ENCODE peak calls at places on chromosomes 3 and 15, in eight cellular contexts. Q is breast epithelium, Z is body of pancreas, A is lower leg skin, U is heart left ventricle, W is sigmoid colon, D is GM12878, Y is esophagus squamous epithelium. L is an unnamed sample.

GRCh38 chr3:127590593-127591477 is at the start of gene TPRA1:
- DNase-seq in Z (peak; percentile 97), Y (peak; percentile 60), W (peak; percentile 96), Q (peak; percentile 94), D (peak; percentile 90), U (peak; percentile 92), A (peak; percentile 92), L (peak; percentile 92)

GRCh38 chr15:38860682-38861081 is 296.1 kb upstream of the RASGRP1 start:
- DNase-seq in U (no peak), Q (no peak), Z (no peak), D (no peak), W (no peak), Y (no peak), A (no peak), L (no peak)

GRCh38 chr3:42497009-42497731 is 5.3 kb upstream of the VIPR1 start:
- DNase-seq in A (no peak), D (no peak), Q (peak; percentile 11), W (peak; percentile 24), Y (no peak), Z (peak; percentile 1), U (peak; percentile 17), L (no peak)

GRCh38 chr3:108091498-108092259 is 848 bp upstream of the CD47 start:
- DNase-seq in D (no peak), U (no peak), Z (peak; percentile 52), Q (no peak), A (peak; percentile 15), W (no peak), Y (no peak), L (no peak)

GRCh38 chr3:135895106-135895733 is 70.3 kb upstream of the PPP2R3A start:
- DNase-seq in D (peak; percentile 5), Z (peak; percentile 77), Q (peak; percentile 48), A (peak; percentile 52), U (peak; percentile 41), Y (no peak), W (peak; percentile 63), L (peak; percentile 6)

GRCh38 chr3:69094467-69095205 is 9.9 kb downstream of the ARL6IP5 start:
- DNase-seq in U (no peak), A (no peak), D (no peak), W (no peak), Q (no peak), Y (no peak), Z (peak; percentile 30), L (no peak)

GRCh38 chr3:146598486-146598885 is 6.7 kb downstream of the PLSCR5 start:
- DNase-seq in Z (no peak), Q (no peak), W (no peak), D (no peak), Y (no peak), A (no peak), U (no peak), L (no peak)

GRCh38 chr3:156837130-156837529 is 11.0 kb downstream of the LEKR1 start:
- DNase-seq in U (no peak), W (no peak), Q (no peak), Z (no peak), D (no peak), Y (no peak), A (no peak), L (no peak)

GRCh38 chr3:61561374-61562041 is at the start of gene PTPRG:
- DNase-seq in Z (peak; percentile 93), Y (peak; percentile 4), A (peak; percentile 88), D (no peak), U (peak; percentile 92), W (peak; percentile 97), Q (peak; percentile 86), L (peak; percentile 69)

GRCh38 chr3:52558436-52558835 is 22.0 kb downstream of the UQCC5 start:
- DNase-seq in D (no peak), U (no peak), Z (no peak), A (no peak), W (no peak), Q (no peak), Y (no peak), L (no peak)

GRCh38 chr3:120780977-120781376 is 38.4 kb downstream of the GTF2E1 start:
- DNase-seq in W (no peak), Q (no peak), U (no peak), D (peak; percentile 62), A (no peak), Z (peak; percentile 3), Y (no peak), L (no peak)

GRCh38 chr3:111797035-111797717 is 61.9 kb upstream of the PHLDB2 start:
- DNase-seq in Q (no peak), U (no peak), A (no peak), Y (no peak), W (no peak), Z (no peak), D (no peak), L (no peak)

GRCh38 chr15:67043939-67044771 is 21.2 kb upstream of the SMAD3 start:
- DNase-seq in Y (no peak), A (no peak), U (no peak), D (no peak), W (no peak), Q (peak; percentile 68), Z (peak; percentile 59), L (no peak)

DNA sequence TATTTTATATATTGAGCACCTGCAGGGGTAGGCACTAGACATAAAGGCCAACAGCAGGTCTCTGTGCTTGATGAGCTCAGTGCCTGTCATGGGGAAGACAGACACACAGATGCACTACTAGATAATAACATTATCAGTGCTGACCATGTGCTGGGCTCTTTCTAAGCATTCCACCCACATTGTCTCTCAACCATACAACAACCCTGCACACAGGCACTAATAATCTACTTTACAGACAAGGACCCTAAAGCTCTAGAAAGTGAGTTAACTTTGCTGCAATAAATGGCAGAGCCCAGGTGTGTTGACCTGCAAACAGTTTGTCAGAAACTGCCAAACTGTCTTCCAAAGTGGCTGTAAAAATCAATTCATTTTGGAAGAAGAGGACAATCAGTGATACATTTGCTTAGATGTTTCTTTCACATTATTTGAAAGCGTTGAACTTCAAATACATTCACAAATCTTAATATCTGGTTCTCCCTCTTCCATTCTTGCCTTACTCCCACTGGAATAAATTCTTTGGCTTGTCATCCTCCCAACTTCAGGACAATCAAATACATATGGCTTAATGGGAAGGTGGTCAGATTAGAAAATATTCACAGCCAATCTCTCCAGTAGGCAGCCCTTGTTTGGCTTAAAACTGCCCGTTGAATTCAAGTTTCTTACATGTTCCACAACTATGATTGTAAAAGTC is 11.0 kb upstream of the PP2D1 start:
- DNase-seq in A (no peak), U (no peak), Y (no peak), W (no peak), Q (no peak), D (no peak), Z (no peak), L (no peak)
- TF ChIP-seq POLR2A in A (no peak), U (no peak), Y (no peak), W (no peak), Q (no peak), D (no peak), Z (no peak), L (no peak)

DNA sequence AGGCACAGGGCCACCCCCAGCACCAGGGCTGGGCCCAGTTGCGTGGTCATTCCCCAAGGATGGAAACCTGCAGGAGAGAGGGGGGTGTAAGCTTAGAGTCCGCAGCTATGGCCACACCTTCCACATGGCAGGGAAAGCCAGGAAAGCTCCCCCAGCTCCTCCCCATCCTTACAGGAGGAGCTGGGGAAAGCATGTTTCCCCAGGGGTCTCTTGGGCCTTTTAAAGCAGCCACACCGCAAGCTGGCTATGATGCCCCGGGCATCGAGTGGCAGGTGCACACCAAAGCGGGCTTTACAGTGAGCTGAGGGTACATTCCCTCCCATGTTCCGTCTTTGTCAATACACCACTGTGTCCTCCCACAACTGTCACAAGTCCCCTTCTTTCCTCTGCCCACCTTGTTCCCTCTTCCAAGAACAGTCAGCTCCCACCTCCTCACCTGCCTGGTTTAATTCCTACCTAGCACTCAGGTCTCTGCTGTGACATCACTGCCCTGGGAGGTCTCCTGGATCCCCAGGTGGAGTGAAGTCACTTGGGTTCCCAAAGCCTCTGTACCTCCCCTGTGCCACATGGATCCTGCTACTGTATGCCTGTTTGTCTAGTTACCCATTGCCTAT is 3.4 kb upstream of the IFRD2 start:
- DNase-seq in Y (no peak), D (no peak), Q (no peak), A (no peak), W (peak; percentile 60), U (no peak), Z (no peak), L (no peak)
- TF ChIP-seq POLR2A in Y (no peak), D (no peak), Q (no peak), A (no peak), W (no peak), U (no peak), Z (no peak), L (no peak)

GRCh38 chr15:92921215-92922131 is 21.3 kb downstream of the CHD2 start:
- DNase-seq in D (no peak), U (no peak), Q (no peak), A (no peak), Z (peak; percentile 59), Y (no peak), W (no peak), L (no peak)
- TF ChIP-seq POLR2A in D (peak; percentile 13), U (no peak), Q (no peak), A (no peak), Z (no peak), Y (no peak), W (no peak), L (no peak)

GRCh38 chr15:50137330-50137761 is 18.3 kb upstream of the ATP8B4 start:
- DNase-seq in Y (no peak), D (no peak), U (no peak), A (no peak), Q (no peak), W (no peak), Z (no peak), L (no peak)

GRCh38 chr15:50140097-50140496 is 21.1 kb upstream of the ATP8B4 start:
- DNase-seq in Z (no peak), D (no peak), Q (no peak), A (no peak), Y (no peak), W (no peak), U (no peak), L (no peak)

GRCh38 chr15:50135123-50135541 is 16.1 kb upstream of the ATP8B4 start:
- DNase-seq in W (no peak), Z (no peak), A (no peak), Q (no peak), U (no peak), Y (no peak), D (no peak), L (no peak)

GRCh38 chr15:50138391-50138790 is 19.4 kb upstream of the ATP8B4 start:
- DNase-seq in Y (no peak), U (no peak), Q (no peak), Z (no peak), W (no peak), A (no peak), D (no peak), L (no peak)

GRCh38 chr15:50137893-50138292 is 18.9 kb upstream of the ATP8B4 start:
- DNase-seq in U (no peak), D (no peak), Z (no peak), Q (no peak), W (no peak), Y (no peak), A (no peak), L (no peak)
- TF ChIP-seq POLR2A in U (no peak), D (no peak), Z (no peak), Q (no peak), W (no peak), Y (no peak), A (no peak), L (no peak)